ENCODE peak calls at places on chromosomes 11 and 22, in eight cellular contexts. O is A673; E is Panc1; D is naive thymus-derived CD4-positive, alpha-beta T cell; T is right lobe of liver; X is HL-60; U is tibial nerve; W is IMR-90. A is an unnamed sample.
A peak's percentile ranks its signal among the peaks of the same experiment; 100 is the strongest.

GRCh38 chr11:65593518-65594414 is 1.8 kb downstream of the KCNK7 start:
- DNase-seq in D (peak; percentile 42), T (peak; percentile 55), O (peak; percentile 55), U (no peak), W (no peak), E (no peak), X (no peak), A (no peak)

GRCh38 chr22:48100685-48101417 is 1338.4 kb downstream of the TBC1D22A start:
- DNase-seq in D (no peak), X (no peak), E (no peak), T (no peak), W (no peak), O (no peak), U (no peak), A (no peak)

GRCh38 chr22:20750461-20751184 is 23.3 kb upstream of the SERPIND1 start:
- DNase-seq in E (no peak), O (peak; percentile 48), X (no peak), T (peak; percentile 54), U (peak; percentile 72), W (peak; percentile 90), D (no peak), A (peak; percentile 58)

GRCh38 chr22:37401401-37401859 is 25.8 kb downstream of the ELFN2 start:
- DNase-seq in E (no peak), D (no peak), W (peak; percentile 23), O (no peak), T (no peak), X (no peak), U (peak; percentile 58), A (peak; percentile 31)

GRCh38 chr22:31922593-31922992 is 21.7 kb upstream of the YWHAH start:
- DNase-seq in X (no peak), W (no peak), U (no peak), O (no peak), D (no peak), T (no peak), E (no peak), A (no peak)

GRCh38 chr22:35525687-35526332 is 14.8 kb upstream of the RASD2 start:
- DNase-seq in D (no peak), X (no peak), W (no peak), T (no peak), O (no peak), U (no peak), E (no peak), A (no peak)

GRCh38 chr11:64970731-64971151 is 1.2 kb downstream of the MAJIN start:
- DNase-seq in O (no peak), U (no peak), W (no peak), T (peak; percentile 20), E (no peak), X (no peak), D (no peak), A (no peak)

GRCh38 chr11:11502303-11502828 is 119.4 kb downstream of the GALNT18 start:
- DNase-seq in W (no peak), E (no peak), T (no peak), X (no peak), U (no peak), O (no peak), D (no peak), A (no peak)

GRCh38 chr11:30760341-30760740 is 174.2 kb upstream of the MPPED2 start:
- DNase-seq in D (no peak), W (peak; percentile 5), O (no peak), T (no peak), E (no peak), U (no peak), X (no peak), A (no peak)

GRCh38 chr11:83181815-83182214 is 11.7 kb upstream of the ANKRD42 start:
- DNase-seq in X (no peak), T (no peak), U (no peak), O (no peak), W (no peak), E (no peak), D (no peak), A (no peak)

GRCh38 chr22:38295863-38296262 is 21.4 kb downstream of the CSNK1E start:
- DNase-seq in E (no peak), U (no peak), D (no peak), O (no peak), T (no peak), X (no peak), W (no peak), A (no peak)

GRCh38 chr11:134385774-134386565 is 26.1 kb downstream of the B3GAT1 start:
- DNase-seq in D (no peak), W (no peak), O (peak; percentile 27), T (no peak), E (no peak), U (no peak), X (no peak), A (no peak)

GRCh38 chr11:76007179-76007578 is 192.2 kb downstream of the UVRAG start:
- DNase-seq in D (no peak), W (peak; percentile 50), X (no peak), T (no peak), U (no peak), E (no peak), O (no peak), A (no peak)

GRCh38 chr11:5596611-5597201 is at the start of gene TRIM6:
- DNase-seq in X (peak; percentile 28), W (peak; percentile 35), O (no peak), D (no peak), U (peak; percentile 27), T (peak; percentile 68), E (no peak), A (no peak)

GRCh38 chr22:21707677-21708076 is 27.9 kb downstream of the YPEL1 start:
- DNase-seq in T (no peak), U (no peak), W (peak; percentile 19), D (no peak), X (no peak), E (no peak), O (no peak), A (no peak)

GRCh38 chr22:49937758-49938564 is 19.5 kb downstream of the CRELD2 start:
- DNase-seq in E (no peak), U (no peak), X (no peak), D (no peak), O (no peak), W (no peak), T (no peak), A (no peak)

GRCh38 chr11:109075976-109076375 is 346.0 kb upstream of the C11orf87 start:
- DNase-seq in W (no peak), O (no peak), D (no peak), T (no peak), E (no peak), U (no peak), X (no peak), A (no peak)

DNA sequence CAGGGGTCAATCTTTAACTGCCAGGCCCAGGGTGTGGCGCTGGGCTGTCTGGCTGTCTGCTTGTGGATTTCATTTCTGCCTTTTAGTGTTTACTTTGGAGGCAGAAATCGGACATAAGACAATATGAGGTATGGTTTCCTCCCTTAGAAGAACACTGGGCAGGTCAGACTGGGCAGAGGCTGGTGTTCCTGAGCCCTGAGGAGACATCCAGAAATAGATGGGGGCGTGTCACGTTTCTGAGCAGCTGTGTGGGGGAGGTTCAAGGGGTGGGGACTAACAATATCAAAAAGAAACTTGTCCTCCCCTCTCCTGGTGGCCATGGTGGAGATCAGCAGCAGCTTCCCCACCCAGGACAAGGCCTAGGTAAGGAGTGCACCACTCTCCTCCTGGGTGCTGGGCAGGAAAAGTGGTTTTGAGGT is at the start of gene ART1:
- DNase-seq in E (no peak), U (no peak), W (no peak), D (no peak), O (no peak), X (no peak), T (no peak), A (no peak)
- H3K4me3 ChIP-seq in E (no peak within 1 kb of the TSS), U (no peak within 1 kb of the TSS), W (no peak within 1 kb of the TSS), D (no peak within 1 kb of the TSS), O (no peak within 1 kb of the TSS), X (no peak within 1 kb of the TSS), T (no peak within 1 kb of the TSS), A (no peak within 1 kb of the TSS)

DNA sequence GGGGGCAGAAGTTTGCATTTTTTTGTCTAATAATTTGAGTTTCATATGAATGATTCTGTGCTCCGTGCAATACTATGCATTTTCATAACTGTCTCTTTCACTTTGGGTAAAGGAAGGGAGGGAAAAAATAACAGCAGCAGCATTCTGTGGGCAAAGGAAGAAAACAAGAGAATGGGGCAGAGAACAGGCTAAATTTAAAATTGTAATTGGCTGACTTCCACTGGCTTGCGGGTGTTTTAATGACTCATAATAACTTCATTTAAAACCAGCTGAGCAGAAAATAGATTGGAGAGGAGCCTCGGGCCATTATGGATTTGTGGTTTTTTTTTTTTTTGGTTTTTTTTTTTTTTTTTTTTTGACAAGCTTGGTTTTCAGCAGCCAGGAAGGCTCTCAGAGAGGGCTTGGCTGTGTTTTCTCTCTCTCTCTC is 107.4 kb downstream of the ZBTB16 start:
- DNase-seq in X (no peak), E (no peak), T (no peak), U (peak; percentile 79), D (peak; percentile 29), O (peak; percentile 94), W (peak; percentile 63), A (peak; percentile 77)
- H3K4me3 ChIP-seq in X (no peak overlapping the region), E (no peak overlapping the region), T (no peak overlapping the region), U (no peak overlapping the region), D (no peak overlapping the region), O (peak overlapping the region; percentile 5), W (no peak overlapping the region), A (no peak overlapping the region)

GRCh38 chr11:27395556-27396258 is 32.7 kb upstream of the CCDC34 start:
- DNase-seq in E (peak; percentile 48), U (no peak), O (peak; percentile 31), T (no peak), D (no peak), X (no peak), W (peak; percentile 76), A (no peak)

GRCh38 chr11:27398413-27398780 is 35.4 kb upstream of the CCDC34 start:
- DNase-seq in U (no peak), E (no peak), W (no peak), O (no peak), T (no peak), D (no peak), X (no peak), A (peak; percentile 22)

GRCh38 chr11:27397619-27398412 is 34.8 kb upstream of the CCDC34 start:
- DNase-seq in D (no peak), E (no peak), W (no peak), T (no peak), O (peak; percentile 90), X (no peak), U (no peak), A (no peak)

GRCh38 chr11:27392715-27393114 is 29.7 kb upstream of the CCDC34 start:
- DNase-seq in E (no peak), X (no peak), D (no peak), U (no peak), W (peak; percentile 90), O (peak; percentile 32), T (no peak), A (peak; percentile 47)

GRCh38 chr11:27396259-27396839 is 33.3 kb upstream of the CCDC34 start:
- DNase-seq in T (no peak), W (no peak), O (no peak), D (no peak), X (no peak), U (no peak), E (no peak), A (no peak)
- H3K4me3 ChIP-seq in T (no peak overlapping the region), W (no peak overlapping the region), O (no peak overlapping the region), D (no peak overlapping the region), X (no peak overlapping the region), U (no peak overlapping the region), E (peak overlapping the region; percentile 14), A (no peak overlapping the region)

DNA sequence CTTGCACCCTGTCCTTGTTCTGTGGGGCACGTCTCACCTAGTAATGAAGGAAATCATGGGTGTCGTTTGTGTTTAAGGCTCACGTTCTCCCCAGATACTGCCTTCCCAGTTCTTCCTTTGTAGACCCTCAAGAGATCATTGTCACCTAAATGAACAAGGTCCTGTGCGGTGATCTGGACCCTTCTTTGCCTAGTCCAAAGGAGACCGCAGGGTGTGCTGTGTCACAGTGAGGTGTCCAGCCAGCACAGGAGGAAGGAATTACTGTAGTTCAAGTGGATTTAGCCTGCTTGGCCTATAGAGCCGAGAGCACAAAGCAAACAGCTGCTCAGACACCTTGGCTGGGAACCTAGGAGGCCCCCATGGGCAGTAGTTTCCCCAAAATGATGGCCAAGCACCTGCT is 19.6 kb upstream of the PPFIA1 start:
- DNase-seq in X (no peak), T (no peak), U (no peak), D (no peak), E (no peak), W (no peak), O (no peak), A (no peak)
- H3K4me3 ChIP-seq in X (no peak overlapping the region), T (no peak overlapping the region), U (no peak overlapping the region), D (no peak overlapping the region), E (no peak overlapping the region), W (no peak overlapping the region), O (no peak overlapping the region), A (no peak overlapping the region)

A was measured in skeletal muscle cell.